ENCODE peak calls at places on chromosome 5, in eight cellular contexts. T is ovary; V is tibial artery; Q is neuronal stem cell; P is effector memory CD4-positive, alpha-beta T cell; X is endothelial cell of umbilical vein; I is cardiac muscle cell; S is right cardiac atrium. E is an unnamed sample. For H3K27me3 and H3K4me1, the result is how much of the 10 kb centered on the place peaks cover.

GRCh38 chr5:79890119-79890870 is 100.8 kb downstream of the MTX3 start:
- DNase-seq in Q (no peak), X (no peak), S (no peak), T (no peak), P (no peak), V (no peak), I (no peak), E (no peak)

GRCh38 chr5:165723931-165724330 is 2218.5 kb downstream of the MAT2B start:
- DNase-seq in S (no peak), T (no peak), P (no peak), Q (no peak), X (no peak), I (no peak), V (no peak), E (no peak)

GRCh38 chr5:109852371-109853160 is 162.8 kb downstream of the MAN2A1 start:
- DNase-seq in I (no peak), S (no peak), X (no peak), Q (no peak), V (no peak), T (no peak), P (no peak), E (no peak)

GRCh38 chr5:35745666-35746065 is 111.0 kb upstream of the IL7R start:
- DNase-seq in T (no peak), V (no peak), P (no peak), I (no peak), S (peak), Q (no peak), X (no peak), E (no peak)

GRCh38 chr5:106797996-106798395 is 872.7 kb downstream of the EFNA5 start:
- DNase-seq in Q (peak), V (no peak), S (no peak), T (no peak), P (no peak), I (no peak), X (no peak), E (no peak)

GRCh38 chr5:157820593-157821252 is 38.2 kb downstream of the CLINT1 start:
- DNase-seq in I (peak), V (no peak), T (no peak), Q (peak), S (no peak), P (no peak), X (peak), E (no peak)

GRCh38 chr5:14665110-14665822 is 748 bp downstream of the OTULIN start:
- DNase-seq in Q (peak), P (no peak), S (peak), V (no peak), I (peak), T (peak), X (peak), E (peak)

GRCh38 chr5:80481019-80481893 is 6.6 kb upstream of the FAM151B start:
- DNase-seq in P (no peak), X (peak), I (peak), T (no peak), S (no peak), V (no peak), Q (no peak), E (no peak)

GRCh38 chr5:67063791-67064190 is 132.8 kb downstream of the CD180 start:
- DNase-seq in P (no peak), V (no peak), T (no peak), Q (no peak), X (peak), S (no peak), I (no peak), E (no peak)

GRCh38 chr5:179765400-179765799 is 28.4 kb upstream of the LTC4S start:
- DNase-seq in I (no peak), P (no peak), T (no peak), S (peak), X (peak), V (peak), Q (no peak), E (no peak)

GRCh38 chr5:55997742-55998351 is 3.1 kb upstream of the IL6ST start:
- DNase-seq in T (no peak), I (no peak), V (no peak), S (no peak), Q (no peak), X (peak), P (no peak), E (no peak)

GRCh38 chr5:68396722-68397121 is 181.2 kb downstream of the PIK3R1 start:
- DNase-seq in T (no peak), V (no peak), S (no peak), P (no peak), Q (no peak), I (no peak), X (no peak), E (no peak)

GRCh38 chr5:18236386-18236785 is 602.1 kb downstream of the TAF11L14 start:
- DNase-seq in X (no peak), I (no peak), T (no peak), P (no peak), Q (no peak), V (no peak), S (no peak), E (no peak)

GRCh38 chr5:98599016-98599415 is 174.4 kb upstream of the RGMB start:
- DNase-seq in S (no peak), I (no peak), V (no peak), X (no peak), P (no peak), T (no peak), Q (no peak), E (no peak)

GRCh38 chr5:105503950-105504349 is 1941.4 kb upstream of the NUDT12 start:
- DNase-seq in P (no peak), Q (no peak), X (no peak), I (no peak), S (no peak), V (no peak), T (no peak), E (no peak)

GRCh38 chr5:73540192-73540591 is 25.2 kb downstream of the ANKRA2 start:
- DNase-seq in V (no peak), P (no peak), X (peak), Q (no peak), S (no peak), T (no peak), I (no peak), E (no peak)

GRCh38 chr5:82396396-82396795 is 118.2 kb upstream of the RPS23 start:
- DNase-seq in X (no peak), S (no peak), Q (no peak), P (no peak), V (no peak), T (no peak), I (no peak), E (no peak)

GRCh38 chr5:139149477-139150199 is 48.5 kb downstream of the SIL1 start:
- DNase-seq in P (no peak), Q (no peak), V (no peak), S (no peak), I (no peak), X (no peak), T (no peak), E (no peak)

GRCh38 chr5:42495908-42496307 is 72.7 kb downstream of the GHR start:
- DNase-seq in V (no peak), Q (no peak), T (no peak), X (no peak), I (peak), P (no peak), S (no peak), E (no peak)

GRCh38 chr5:76696254-76696653 is 19.7 kb upstream of the F2R start:
- DNase-seq in V (no peak), X (peak), Q (no peak), T (no peak), P (no peak), I (no peak), S (no peak), E (no peak)

GRCh38 chr5:76704131-76704663 is 11.7 kb upstream of the F2R start:
- DNase-seq in Q (no peak), S (no peak), I (no peak), T (no peak), X (peak), P (no peak), V (no peak), E (no peak)

GRCh38 chr5:76703707-76704106 is 12.2 kb upstream of the F2R start:
- DNase-seq in X (no peak), Q (no peak), P (no peak), T (no peak), S (no peak), V (no peak), I (no peak), E (no peak)

GRCh38 chr5:76701298-76701697 is 14.6 kb upstream of the F2R start:
- DNase-seq in S (no peak), V (peak), P (no peak), Q (no peak), X (peak), T (no peak), I (no peak), E (no peak)

GRCh38 chr5:76700571-76700970 is 15.4 kb upstream of the F2R start:
- DNase-seq in Q (no peak), T (no peak), V (no peak), P (no peak), S (no peak), X (no peak), I (no peak), E (no peak)
- H3K27ac ChIP-seq in Q (no peak), T (no peak), V (no peak), P (no peak), S (no peak), X (no peak), I (no peak), E (no peak)

GRCh38 chr5:135561266-135561665 is 17.5 kb downstream of the CXCL14 start:
- DNase-seq in I (no peak), Q (no peak), V (no peak), P (no peak), T (no peak), X (no peak), S (no peak), E (no peak)
- H3K27me3 ChIP-seq in I (under half), Q (under half), V (under half), P (under half), T (under half), X (under half), S (under half), E (under half)

DNA sequence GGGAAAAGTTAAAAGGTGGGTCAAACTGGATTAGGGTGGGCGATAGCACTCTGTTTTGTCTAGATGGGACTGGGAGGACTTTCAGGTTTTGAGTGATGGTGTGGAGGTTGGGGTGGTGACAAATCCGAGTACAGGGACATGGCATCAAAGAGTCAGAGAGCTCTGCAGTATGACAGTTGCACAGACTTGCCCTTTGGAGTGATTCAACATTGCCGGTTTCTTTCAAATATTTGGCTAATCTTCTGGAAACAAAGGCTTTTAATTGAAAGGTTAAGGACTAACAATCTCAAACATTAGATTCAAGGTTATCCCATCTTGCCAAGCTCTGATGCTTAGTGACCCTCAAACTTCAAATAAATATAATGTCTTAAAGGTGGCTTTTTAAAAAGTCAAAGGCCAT is 11.8 kb downstream of the DAB2 start:
- DNase-seq in I (no peak), S (no peak), Q (no peak), P (no peak), T (no peak), V (no peak), X (no peak), E (no peak)
- H3K4me1 ChIP-seq in I (under half), S (under half), Q (under half), P (under half), T (under half), V (under half), X (under half), E (under half)

GRCh38 chr5:147530801-147531389 is 21.0 kb upstream of the DPYSL3 start:
- DNase-seq in S (no peak), X (peak), Q (no peak), P (no peak), I (no peak), T (no peak), V (no peak), E (no peak)

GRCh38 chr5:147532157-147532556 is 22.3 kb upstream of the DPYSL3 start:
- DNase-seq in V (no peak), I (no peak), Q (no peak), P (no peak), X (no peak), T (no peak), S (no peak), E (no peak)

GRCh38 chr5:147538232-147538631 is 28.4 kb upstream of the DPYSL3 start:
- DNase-seq in S (no peak), I (no peak), P (no peak), Q (no peak), V (no peak), X (no peak), T (no peak), E (no peak)

GRCh38 chr5:147539053-147539452 is 29.2 kb upstream of the DPYSL3 start:
- DNase-seq in P (no peak), S (no peak), V (no peak), Q (no peak), T (no peak), I (no peak), X (peak), E (no peak)

GRCh38 chr5:147534172-147534951 is 24.5 kb upstream of the DPYSL3 start:
- DNase-seq in P (no peak), V (no peak), S (no peak), I (no peak), T (no peak), X (no peak), Q (no peak), E (no peak)
- H3K27ac ChIP-seq in P (no peak), V (no peak), S (no peak), I (no peak), T (no peak), X (peak), Q (no peak), E (peak)

DNA sequence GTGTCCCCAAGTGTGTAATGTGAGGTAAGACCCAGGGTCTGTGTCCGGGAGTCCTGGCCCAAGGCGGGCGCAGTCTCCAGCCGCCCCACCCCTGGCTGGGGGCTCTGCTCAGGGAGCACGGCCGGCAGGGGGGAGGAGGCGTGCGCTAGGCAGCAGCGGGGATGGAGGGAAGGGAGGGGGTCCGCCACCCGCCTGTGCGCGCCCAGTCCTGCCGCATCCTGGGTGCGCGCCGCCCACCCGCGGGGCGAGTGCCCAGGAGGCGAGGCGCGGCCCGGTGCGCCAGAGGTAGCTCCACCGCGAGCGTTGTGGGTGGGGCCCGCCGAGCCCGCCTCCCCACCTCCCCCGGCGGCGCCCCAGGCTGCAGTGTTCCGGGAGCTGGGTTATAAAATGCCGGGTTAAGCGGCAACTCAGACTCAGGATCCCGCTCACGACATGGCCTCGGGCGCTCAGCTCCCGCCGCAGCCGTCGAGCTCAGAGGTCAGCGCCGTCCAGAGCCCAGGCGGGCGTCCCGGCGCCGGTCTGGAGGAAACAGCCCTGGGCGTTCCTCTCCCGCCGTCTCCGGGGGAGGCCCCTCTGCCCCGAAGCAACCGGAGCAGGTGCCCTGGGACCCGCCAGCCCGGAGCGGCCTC is at the start of gene CCNI2:
- DNase-seq in S (peak), I (peak), V (no peak), Q (no peak), P (peak), T (no peak), X (peak), E (no peak)
- H3K27me3 ChIP-seq in S (under half), I (half or more), V (under half), Q (under half), P (under half), T (under half), X (under half), E (under half)